ENCODE peak calls at places on chromosomes 7 and 10, in eight cellular contexts. W, K, E, Q, T, D, C and G are unnamed samples.

GRCh38 chr10:93758911-93759410 is 1.2 kb downstream of the LGI1 start:
- DNase-seq in W (no peak), K (no peak), E (no peak), Q (no peak), T (no peak), D (peak), C (no peak), G (no peak)

GRCh38 chr10:51895209-51895608 is 195.8 kb upstream of the CSTF2T start:
- DNase-seq in W (no peak), K (no peak), E (no peak), Q (peak), T (no peak), D (peak), C (peak), G (no peak)

GRCh38 chr7:55413442-55413841 is 48.3 kb downstream of the LANCL2 start:
- DNase-seq in W (no peak), K (no peak), E (no peak), Q (no peak), T (no peak), D (no peak), C (no peak), G (no peak)

GRCh38 chr7:17255930-17256329 is 42.5 kb upstream of the AHR start:
- DNase-seq in W (no peak), K (no peak), E (no peak), Q (no peak), T (no peak), D (no peak), C (no peak), G (no peak)

GRCh38 chr7:80517177-80517804 is 5.4 kb upstream of the GNAT3 start:
- DNase-seq in W (no peak), K (no peak), E (no peak), Q (no peak), T (no peak), D (peak), C (no peak), G (no peak)

GRCh38 chr10:4981722-4982471 is 18.7 kb downstream of the AKR1C1 start:
- DNase-seq in W (peak), K (peak), E (peak), Q (no peak), T (no peak), D (peak), C (peak), G (no peak)

GRCh38 chr7:15780271-15780670 is 93.8 kb upstream of the MEOX2 start:
- DNase-seq in W (peak), K (no peak), E (peak), Q (no peak), T (no peak), D (no peak), C (no peak), G (no peak)

GRCh38 chr7:72336887-72337821 is 75.0 kb downstream of the CALN1 start:
- DNase-seq in W (no peak), K (no peak), E (no peak), Q (no peak), T (no peak), D (no peak), C (no peak), G (peak)

GRCh38 chr7:110084177-110084807 is 1006.6 kb upstream of the LRRN3 start:
- DNase-seq in W (no peak), K (no peak), E (no peak), Q (no peak), T (no peak), D (no peak), C (no peak), G (peak)

DNA sequence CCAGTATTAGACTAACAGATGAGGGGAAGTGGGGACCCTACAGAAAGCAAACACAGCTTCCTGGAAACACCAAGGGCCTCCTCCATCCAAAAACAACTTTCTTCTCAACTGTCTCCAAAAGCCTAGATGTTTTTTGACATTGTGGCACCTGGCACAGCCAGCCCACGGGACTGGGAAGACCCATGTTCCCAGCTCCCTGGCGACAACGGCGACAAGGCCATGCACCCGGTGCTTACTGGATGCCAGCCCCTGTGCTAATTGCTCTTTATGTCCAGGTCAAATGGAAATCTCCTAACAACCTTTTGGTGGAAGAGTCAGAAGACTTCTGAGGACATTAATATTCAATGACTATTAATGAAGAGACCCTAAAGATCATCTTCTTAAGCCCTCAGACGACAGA is 7.1 kb downstream of the FGFR2 start:
- DNase-seq in W (no peak), K (no peak), E (no peak), Q (no peak), T (no peak), D (no peak), C (no peak), G (no peak)
- H3K4me3 ChIP-seq in W (no peak), K (no peak), E (no peak), Q (no peak), T (no peak), D (no peak), C (no peak), G (peak)

GRCh38 chr10:130804281-130804680 is 507.2 kb downstream of the TCERG1L start:
- DNase-seq in W (no peak), K (no peak), E (no peak), Q (no peak), T (no peak), D (no peak), C (no peak), G (no peak)
- TF ChIP-seq CTCF in W (no peak), K (no peak), E (no peak), Q (no peak), T (no peak), D (no peak), C (no peak), G (no peak)

DNA sequence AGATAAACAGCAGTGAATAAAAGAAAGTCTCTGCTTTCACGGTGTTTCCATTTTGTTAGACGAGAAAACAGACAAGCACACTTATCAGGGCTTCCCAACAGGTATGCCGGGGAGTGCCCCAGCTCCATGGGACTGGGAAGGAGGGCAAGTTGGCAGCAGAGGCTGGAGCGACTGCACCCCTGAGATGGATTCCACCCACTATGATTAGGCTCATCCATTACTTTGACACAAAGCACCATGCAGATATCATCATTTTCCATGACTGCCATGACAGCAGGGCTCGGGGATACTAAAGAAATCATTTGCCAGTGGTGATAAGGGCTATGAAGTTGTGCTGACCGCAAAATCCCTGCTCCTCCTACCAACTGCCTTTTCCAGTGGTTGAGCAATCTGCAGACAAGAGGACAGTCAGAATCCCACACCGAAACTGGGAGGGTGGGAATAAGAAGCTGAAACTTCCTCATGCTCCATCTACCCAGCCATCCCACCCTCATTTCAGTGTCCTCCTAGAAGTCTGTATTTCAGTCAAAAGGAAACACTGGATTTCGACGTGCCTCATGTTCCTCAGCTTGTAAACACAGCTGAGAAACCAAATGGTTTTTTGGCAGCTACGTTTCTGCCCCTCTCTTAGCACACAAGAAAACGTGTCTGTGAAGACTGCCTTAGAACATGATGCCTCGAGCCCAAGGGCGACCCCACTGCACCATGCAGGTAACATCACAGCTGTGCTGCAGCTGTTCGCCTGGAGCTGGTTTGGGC is 15.5 kb downstream of the CREB3L2 start:
- DNase-seq in W (no peak), K (no peak), E (no peak), Q (no peak), T (no peak), D (peak), C (no peak), G (no peak)
- H3K4me3 ChIP-seq in W (no peak), K (no peak), E (no peak), Q (no peak), T (no peak), D (peak), C (no peak), G (no peak)

GRCh38 chr7:91289633-91290260 is 25.5 kb downstream of the FZD1 start:
- DNase-seq in W (no peak), K (no peak), E (no peak), Q (no peak), T (no peak), D (no peak), C (no peak), G (no peak)
- TF ChIP-seq CTCF in W (no peak), K (no peak), E (no peak), Q (no peak), T (no peak), D (no peak), C (no peak), G (no peak)

DNA sequence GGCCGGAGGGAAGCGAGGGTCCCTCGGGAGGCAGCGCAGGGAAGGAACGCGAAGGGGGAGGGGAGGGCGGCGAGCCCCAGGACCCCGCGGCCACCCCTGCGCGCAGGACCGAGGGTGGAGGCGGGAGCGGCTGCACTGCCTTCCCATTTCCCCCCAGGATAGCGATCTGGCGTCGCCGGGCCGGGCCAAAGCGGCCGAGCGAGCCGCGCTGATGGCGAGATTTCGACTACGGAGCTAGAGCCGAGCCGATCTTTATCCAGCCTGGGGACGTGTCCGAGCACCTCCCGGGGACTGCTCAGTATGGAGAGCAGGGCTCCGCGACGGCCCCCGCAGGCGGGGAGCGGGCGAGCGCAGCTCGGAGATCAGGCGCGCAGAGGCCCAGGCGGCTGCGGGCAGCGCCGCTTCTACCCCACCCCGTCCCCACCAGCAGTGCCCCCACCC is 590 bp upstream of the CRTAC1 start:
- DNase-seq in W (no peak), K (no peak), E (no peak), Q (no peak), T (no peak), D (no peak), C (no peak), G (peak)
- H3K4me3 ChIP-seq in W (peak), K (no peak), E (no peak), Q (no peak), T (no peak), D (no peak), C (peak), G (peak)

DNA sequence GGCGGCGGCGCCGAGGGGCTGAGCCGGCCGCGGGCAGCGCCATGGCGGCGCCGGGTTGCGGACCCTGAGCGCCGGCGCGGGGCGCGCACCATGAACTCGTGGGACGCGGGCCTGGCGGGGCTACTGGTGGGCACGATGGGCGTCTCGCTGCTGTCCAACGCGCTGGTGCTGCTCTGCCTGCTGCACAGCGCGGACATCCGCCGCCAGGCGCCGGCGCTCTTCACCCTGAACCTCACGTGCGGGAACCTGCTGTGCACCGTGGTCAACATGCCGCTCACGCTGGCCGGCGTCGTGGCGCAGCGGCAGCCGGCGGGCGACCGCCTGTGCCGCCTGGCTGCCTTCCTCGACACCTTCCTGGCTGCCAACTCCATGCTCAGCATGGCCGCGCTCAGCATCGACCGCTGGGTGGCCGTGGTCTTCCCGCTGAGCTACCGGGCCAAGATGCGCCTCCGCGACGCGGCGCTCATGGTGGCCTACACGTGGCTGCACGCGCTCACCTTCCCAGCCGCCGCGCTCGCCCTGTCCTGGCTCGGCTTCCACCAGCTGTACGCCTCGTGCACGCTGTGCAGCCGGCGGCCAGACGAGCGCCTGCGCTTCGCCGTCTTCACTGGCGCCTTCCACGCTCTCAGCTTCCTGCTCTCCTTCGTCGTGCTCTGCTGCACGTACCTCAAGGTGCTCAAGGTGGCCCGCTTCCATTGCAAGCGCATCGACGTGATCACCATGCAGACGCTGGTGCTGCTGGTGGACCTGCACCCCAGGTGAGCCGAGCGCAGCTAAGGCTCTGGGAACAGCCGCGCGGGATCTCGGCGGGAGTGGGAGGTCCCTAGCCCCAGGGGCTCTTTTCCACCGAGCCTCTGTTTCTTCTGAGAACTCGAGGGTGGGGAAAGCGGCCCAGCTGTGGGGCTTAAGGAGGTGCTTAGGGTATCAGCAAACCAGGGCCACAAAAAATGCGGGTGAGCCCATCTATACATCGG is at the start of gene GPR26:
- DNase-seq in W (no peak), K (no peak), E (no peak), Q (no peak), T (no peak), D (no peak), C (no peak), G (no peak)
- TF ChIP-seq CTCF in W (no peak), K (no peak), E (no peak), Q (no peak), T (no peak), D (no peak), C (no peak), G (no peak)

DNA sequence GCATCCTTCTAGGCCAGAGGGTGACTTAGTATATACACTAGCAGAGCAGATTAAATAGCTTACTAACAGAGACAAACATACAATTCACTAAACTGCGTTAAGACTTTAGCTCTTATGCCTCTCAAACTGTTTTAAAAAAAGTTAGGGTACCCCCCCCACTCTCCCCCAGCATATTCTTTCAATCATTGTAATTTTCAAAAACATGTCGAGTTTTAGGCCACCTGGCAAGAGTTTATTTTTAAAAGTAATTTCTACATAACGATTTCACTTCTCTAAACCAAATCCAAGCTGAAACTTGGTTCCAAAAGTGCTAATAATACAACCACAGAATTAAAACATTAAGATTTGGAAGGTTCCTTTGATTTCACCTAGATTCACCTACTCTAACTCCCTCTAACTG is 129.5 kb downstream of the NRBF2 start:
- DNase-seq in W (no peak), K (no peak), E (no peak), Q (no peak), T (no peak), D (no peak), C (no peak), G (no peak)
- H3K4me3 ChIP-seq in W (no peak), K (no peak), E (peak), Q (no peak), T (no peak), D (no peak), C (no peak), G (no peak)

GRCh38 chr10:6875229-6875544 is 295.1 kb upstream of the PRKCQ start:
- DNase-seq in W (no peak), K (no peak), E (no peak), Q (no peak), T (no peak), D (no peak), C (no peak), G (no peak)

GRCh38 chr10:6866757-6867156 is 286.7 kb upstream of the PRKCQ start:
- DNase-seq in W (no peak), K (no peak), E (no peak), Q (no peak), T (no peak), D (no peak), C (no peak), G (no peak)

GRCh38 chr10:6871128-6871527 is 291.1 kb upstream of the PRKCQ start:
- DNase-seq in W (no peak), K (no peak), E (no peak), Q (no peak), T (no peak), D (no peak), C (no peak), G (no peak)
- TF ChIP-seq CTCF in W (no peak), K (no peak), E (no peak), Q (no peak), T (no peak), D (no peak), C (no peak), G (no peak)

GRCh38 chr10:60570272-60570865 is 180.7 kb upstream of the ANK3 start:
- DNase-seq in W (no peak), K (no peak), E (no peak), Q (no peak), T (no peak), D (no peak), C (no peak), G (no peak)
- H3K4me3 ChIP-seq in W (peak), K (peak), E (no peak), Q (no peak), T (no peak), D (no peak), C (no peak), G (peak)

DNA sequence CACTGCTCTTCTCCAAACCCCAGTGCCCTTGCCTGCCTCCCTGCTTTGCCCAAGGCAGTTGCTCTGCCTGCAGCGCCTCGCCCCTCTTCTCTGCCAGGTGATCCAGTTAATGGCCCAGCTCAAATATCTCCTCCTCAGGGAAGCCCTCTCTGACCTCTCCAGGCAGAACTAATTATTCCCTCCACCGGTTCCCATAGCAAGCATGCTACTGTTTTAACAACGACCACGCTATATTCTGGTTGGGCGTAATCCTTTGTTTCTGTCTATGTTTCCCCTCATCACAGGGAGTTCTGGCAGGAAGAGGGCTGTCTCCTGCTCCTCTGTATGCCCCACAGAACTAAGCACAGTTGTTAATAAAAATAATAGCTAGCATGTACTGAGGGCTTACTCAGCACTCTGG is 36.8 kb upstream of the R3HCC1L start:
- DNase-seq in W (no peak), K (no peak), E (no peak), Q (no peak), T (no peak), D (no peak), C (no peak), G (no peak)
- TF ChIP-seq CTCF in W (no peak), K (no peak), E (no peak), Q (no peak), T (no peak), D (no peak), C (no peak), G (no peak)